ENCODE peak calls at places on chromosome 12, in ten cellular contexts. S is body of pancreas, T is suprapubic skin, N is Peyer's patch, V is ovary, Z is sigmoid colon, O is HepG2, Q is heart left ventricle, W is endothelial cell of umbilical vein, A is IMR-90. K is an unnamed sample.

GRCh38 chr12:46609281-46609623 is 216.5 kb downstream of the SLC38A4 start:
- DNase-seq in S (no peak), T (no peak), N (no peak), V (no peak), Z (no peak), O (no peak), Q (no peak), W (no peak), A (no peak), K (no peak)

GRCh38 chr12:6899837-6900519 is 4.6 kb upstream of the LRRC23 start:
- DNase-seq in S (peak), T (peak), N (peak), V (no peak), Z (peak), O (peak), Q (peak), W (peak), A (peak), K (no peak)

GRCh38 chr12:116651089-116651488 is 86.8 kb downstream of the SPRING1 start:
- DNase-seq in S (no peak), T (no peak), N (no peak), V (no peak), Z (no peak), O (no peak), Q (no peak), W (no peak), A (no peak), K (no peak)

GRCh38 chr12:54292931-54293241 is 7.9 kb downstream of the NFE2 start:
- DNase-seq in S (no peak), T (no peak), N (no peak), V (no peak), Z (no peak), O (no peak), Q (no peak), W (no peak), A (no peak), K (no peak)

GRCh38 chr12:98883231-98883630 is 238.1 kb downstream of the APAF1 start:
- DNase-seq in S (no peak), T (no peak), N (no peak), V (no peak), Z (no peak), O (no peak), Q (no peak), W (no peak), A (no peak), K (no peak)

GRCh38 chr12:132243596-132244289 is 85.6 kb downstream of the GALNT9 start:
- DNase-seq in S (no peak), T (no peak), N (no peak), V (no peak), Z (peak), O (peak), Q (no peak), W (no peak), A (no peak), K (no peak)

GRCh38 chr12:4486049-4486699 is 40.6 kb upstream of the FGF6 start:
- DNase-seq in S (no peak), T (no peak), N (no peak), V (no peak), Z (no peak), O (peak), Q (no peak), W (no peak), A (no peak), K (no peak)

GRCh38 chr12:2282321-2282720 is 229.5 kb downstream of the CACNA1C start:
- DNase-seq in S (no peak), T (no peak), N (peak), V (no peak), Z (no peak), O (peak), Q (no peak), W (no peak), A (no peak), K (no peak)

GRCh38 chr12:40917561-40917960 is 225.3 kb downstream of the CNTN1 start:
- DNase-seq in S (no peak), T (no peak), N (no peak), V (no peak), Z (no peak), O (no peak), Q (no peak), W (no peak), A (no peak), K (no peak)

GRCh38 chr12:57150400-57150799 is 3.0 kb upstream of the LRP1-AS start:
- DNase-seq in S (no peak), T (no peak), N (no peak), V (no peak), Z (peak), O (no peak), Q (no peak), W (no peak), A (no peak), K (no peak)

GRCh38 chr12:39272934-39273770 is 169.8 kb downstream of the KIF21A start:
- DNase-seq in S (peak), T (no peak), N (peak), V (no peak), Z (no peak), O (peak), Q (no peak), W (peak), A (peak), K (no peak)

GRCh38 chr12:88753707-88754106 is 173.4 kb upstream of the KITLG start:
- DNase-seq in S (no peak), T (no peak), N (no peak), V (no peak), Z (no peak), O (no peak), Q (no peak), W (no peak), A (no peak), K (no peak)

GRCh38 chr12:125373375-125373774 is 308.1 kb downstream of the AACS start:
- DNase-seq in S (no peak), T (no peak), N (no peak), V (no peak), Z (no peak), O (no peak), Q (no peak), W (no peak), A (no peak), K (no peak)

GRCh38 chr12:78725951-78726550 is 138.5 kb upstream of the SYT1 start:
- DNase-seq in S (no peak), T (no peak), N (no peak), V (no peak), Z (no peak), O (no peak), Q (no peak), W (no peak), A (no peak), K (no peak)

GRCh38 chr12:75908961-75909699 is 122.4 kb downstream of the PHLDA1 start:
- DNase-seq in S (peak), T (peak), N (peak), V (peak), Z (peak), O (peak), Q (peak), W (peak), A (peak), K (no peak)

GRCh38 chr12:62720661-62721330 is 214.2 kb downstream of the PPM1H start:
- DNase-seq in S (no peak), T (no peak), N (no peak), V (no peak), Z (no peak), O (no peak), Q (no peak), W (peak), A (peak), K (no peak)

GRCh38 chr12:124448955-124449622 is 118.3 kb downstream of the NCOR2 start:
- DNase-seq in S (no peak), T (no peak), N (no peak), V (no peak), Z (no peak), O (no peak), Q (peak), W (no peak), A (no peak), K (no peak)

GRCh38 chr12:82896979-82897378 is 210.3 kb downstream of the TMTC2 start:
- DNase-seq in S (peak), T (no peak), N (peak), V (no peak), Z (no peak), O (no peak), Q (no peak), W (peak), A (peak), K (no peak)

GRCh38 chr12:105888696-105889095 is 250.1 kb downstream of the NUAK1 start:
- DNase-seq in S (no peak), T (no peak), N (no peak), V (no peak), Z (no peak), O (no peak), Q (no peak), W (no peak), A (peak), K (no peak)

GRCh38 chr12:24537241-24537860 is 411.6 kb downstream of the BCAT1 start:
- DNase-seq in S (no peak), T (no peak), N (no peak), V (no peak), Z (no peak), O (no peak), Q (no peak), W (no peak), A (no peak), K (no peak)

GRCh38 chr12:9707864-9708808 is 24.8 kb downstream of the CLECL1 start:
- DNase-seq in S (peak), T (no peak), N (peak), V (no peak), Z (no peak), O (peak), Q (peak), W (peak), A (peak), K (no peak)

GRCh38 chr12:2301531-2302461 is 249.0 kb downstream of the CACNA1C start:
- DNase-seq in S (no peak), T (no peak), N (no peak), V (no peak), Z (peak), O (no peak), Q (peak), W (no peak), A (peak), K (no peak)

GRCh38 chr12:111158992-111159391 is 209.9 kb downstream of the PHETA1 start:
- DNase-seq in S (no peak), T (no peak), N (no peak), V (no peak), Z (no peak), O (no peak), Q (no peak), W (no peak), A (no peak), K (no peak)

GRCh38 chr12:30965613-30965985 is 39.1 kb downstream of the TSPAN11 start:
- DNase-seq in S (peak), T (no peak), N (no peak), V (no peak), Z (no peak), O (peak), Q (no peak), W (peak), A (no peak), K (no peak)

GRCh38 chr12:23895792-23896218 is 53.7 kb downstream of the SOX5 start:
- DNase-seq in S (no peak), T (no peak), N (no peak), V (no peak), Z (no peak), O (no peak), Q (no peak), W (peak), A (no peak), K (no peak)

GRCh38 chr12:130701402-130701744 is 14.7 kb downstream of the RIMBP2 start:
- DNase-seq in S (no peak), T (no peak), N (peak), V (no peak), Z (no peak), O (no peak), Q (no peak), W (no peak), A (no peak), K (no peak)

GRCh38 chr12:62971769-62972525 is 37.0 kb upstream of the PPM1H start:
- DNase-seq in S (no peak), T (no peak), N (no peak), V (no peak), Z (no peak), O (no peak), Q (no peak), W (no peak), A (no peak), K (no peak)

GRCh38 chr12:6338955-6339761 is 2.7 kb downstream of the TNFRSF1A start:
- DNase-seq in S (no peak), T (no peak), N (no peak), V (no peak), Z (no peak), O (no peak), Q (no peak), W (peak), A (no peak), K (no peak)

GRCh38 chr12:57203201-57203600 is 13.4 kb upstream of the NXPH4 start:
- DNase-seq in S (no peak), T (no peak), N (no peak), V (no peak), Z (no peak), O (no peak), Q (no peak), W (no peak), A (no peak), K (no peak)

GRCh38 chr12:113818833-113819232 is 147.3 kb downstream of the RBM19 start:
- DNase-seq in S (no peak), T (no peak), N (no peak), V (no peak), Z (no peak), O (peak), Q (no peak), W (no peak), A (no peak), K (no peak)

GRCh38 chr12:87509233-87509820 is 519.9 kb downstream of the C12orf50 start:
- DNase-seq in S (no peak), T (no peak), N (no peak), V (no peak), Z (no peak), O (no peak), Q (no peak), W (peak), A (peak), K (no peak)

GRCh38 chr12:112190626-112191025 is 65.3 kb downstream of the TRAFD1 start:
- DNase-seq in S (peak), T (no peak), N (peak), V (no peak), Z (no peak), O (no peak), Q (no peak), W (no peak), A (no peak), K (no peak)

GRCh38 chr12:15273896-15274295 is 48.4 kb upstream of the PTPRO start:
- DNase-seq in S (no peak), T (no peak), N (no peak), V (no peak), Z (no peak), O (no peak), Q (no peak), W (no peak), A (no peak), K (no peak)
- TF ChIP-seq POLR2A in S (no peak), T (no peak), N (no peak), V (no peak), Z (no peak), O (no peak), Q (no peak), W (no peak), A (no peak), K (no peak)

DNA sequence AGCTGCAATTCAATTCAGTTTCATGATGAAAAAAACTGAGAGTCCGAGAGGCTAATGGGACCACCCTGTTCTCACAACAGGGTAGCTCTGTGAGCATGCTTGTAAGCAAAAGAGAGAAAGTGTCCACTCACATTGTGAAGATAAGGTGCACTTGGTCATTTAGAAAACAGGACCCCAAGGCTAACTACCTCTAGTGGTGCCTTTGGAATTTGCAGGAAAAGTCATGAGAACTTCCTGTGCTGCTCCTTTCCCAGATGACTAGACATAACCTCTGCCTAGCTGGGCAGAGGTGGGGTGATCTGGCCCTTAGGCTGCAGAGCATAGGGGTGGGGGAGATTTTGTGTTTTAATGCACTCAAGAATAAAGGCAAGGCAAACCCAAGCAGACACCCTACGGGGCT is 118.9 kb downstream of the STAB2 start:
- DNase-seq in S (no peak), T (no peak), N (no peak), V (no peak), Z (no peak), O (peak), Q (no peak), W (no peak), A (no peak), K (no peak)
- TF ChIP-seq CTCF in S (no peak), T (no peak), N (peak), V (no peak), Z (no peak), O (peak), Q (no peak), W (no peak), A (no peak), K (no peak)

GRCh38 chr12:107464644-107465043 is 221.0 kb upstream of the PWP1 start:
- DNase-seq in S (no peak), T (no peak), N (no peak), V (no peak), Z (no peak), O (no peak), Q (no peak), W (no peak), A (no peak), K (no peak)

GRCh38 chr12:107468182-107468581 is 217.4 kb upstream of the PWP1 start:
- DNase-seq in S (peak), T (no peak), N (no peak), V (no peak), Z (no peak), O (no peak), Q (no peak), W (no peak), A (peak), K (no peak)

GRCh38 chr12:107472308-107472707 is 213.3 kb upstream of the PWP1 start:
- DNase-seq in S (no peak), T (no peak), N (no peak), V (no peak), Z (no peak), O (no peak), Q (no peak), W (no peak), A (no peak), K (no peak)

GRCh38 chr12:107468976-107469375 is 216.6 kb upstream of the PWP1 start:
- DNase-seq in S (no peak), T (no peak), N (no peak), V (no peak), Z (no peak), O (no peak), Q (no peak), W (no peak), A (no peak), K (no peak)

GRCh38 chr12:107467716-107468115 is 217.9 kb upstream of the PWP1 start:
- DNase-seq in S (no peak), T (no peak), N (no peak), V (no peak), Z (no peak), O (no peak), Q (no peak), W (no peak), A (peak), K (no peak)
- H3K27ac ChIP-seq in S (peak), T (no peak), N (no peak), V (no peak), Z (no peak), O (no peak), Q (no peak), W (no peak), A (no peak), K (no peak)

DNA sequence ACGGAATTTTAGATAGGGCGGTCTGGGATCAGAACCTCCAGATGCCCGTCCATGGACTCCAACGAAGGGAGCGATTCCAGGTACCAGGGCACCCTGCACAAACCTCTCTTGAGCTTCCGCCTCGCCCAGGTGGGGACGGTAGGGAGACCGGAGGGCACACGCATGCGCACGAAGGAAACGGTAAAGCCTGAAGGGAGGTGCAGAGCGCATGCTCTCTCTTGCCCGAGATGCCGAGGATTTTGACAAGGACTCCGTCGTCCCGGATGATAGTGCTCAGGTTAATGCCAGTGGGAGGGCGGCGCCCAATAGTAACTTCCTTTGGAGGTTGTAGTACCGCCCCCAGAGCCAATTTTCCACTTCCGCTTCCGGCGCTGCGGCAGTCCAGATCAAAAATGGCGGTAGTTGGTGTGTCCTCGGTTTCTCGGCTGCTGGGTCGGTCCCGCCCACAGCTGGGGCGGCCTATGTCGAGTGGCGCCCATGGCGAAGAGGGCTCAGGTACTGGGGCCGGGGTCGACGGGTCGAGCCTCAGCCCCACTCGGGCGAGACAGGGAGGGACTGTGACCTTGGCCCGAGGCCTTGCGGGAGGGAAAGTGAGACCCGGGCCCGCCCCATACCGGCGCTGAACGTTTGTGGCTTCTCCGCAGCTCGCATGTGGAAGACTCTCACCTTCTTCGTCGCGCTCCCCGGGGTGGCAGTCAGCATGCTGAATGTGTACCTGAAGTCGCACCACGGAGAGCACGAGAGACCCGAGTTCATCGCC is at the start of gene COX6A1:
- DNase-seq in S (peak), T (peak), N (peak), V (peak), Z (peak), O (peak), Q (peak), W (peak), A (peak), K (no peak)
- TF ChIP-seq POLR2A in S (peak), T (no peak), N (peak), V (peak), Z (peak), O (peak), Q (peak), W (peak), A (peak), K (peak)

GRCh38 chr12:19775241-19775640 is 335.9 kb downstream of the AEBP2 start:
- DNase-seq in S (no peak), T (no peak), N (no peak), V (no peak), Z (no peak), O (no peak), Q (no peak), W (no peak), A (no peak), K (no peak)
- TF ChIP-seq CTCF in S (no peak), T (no peak), N (no peak), V (no peak), Z (no peak), O (no peak), Q (no peak), W (no peak), A (no peak), K (no peak)

DNA sequence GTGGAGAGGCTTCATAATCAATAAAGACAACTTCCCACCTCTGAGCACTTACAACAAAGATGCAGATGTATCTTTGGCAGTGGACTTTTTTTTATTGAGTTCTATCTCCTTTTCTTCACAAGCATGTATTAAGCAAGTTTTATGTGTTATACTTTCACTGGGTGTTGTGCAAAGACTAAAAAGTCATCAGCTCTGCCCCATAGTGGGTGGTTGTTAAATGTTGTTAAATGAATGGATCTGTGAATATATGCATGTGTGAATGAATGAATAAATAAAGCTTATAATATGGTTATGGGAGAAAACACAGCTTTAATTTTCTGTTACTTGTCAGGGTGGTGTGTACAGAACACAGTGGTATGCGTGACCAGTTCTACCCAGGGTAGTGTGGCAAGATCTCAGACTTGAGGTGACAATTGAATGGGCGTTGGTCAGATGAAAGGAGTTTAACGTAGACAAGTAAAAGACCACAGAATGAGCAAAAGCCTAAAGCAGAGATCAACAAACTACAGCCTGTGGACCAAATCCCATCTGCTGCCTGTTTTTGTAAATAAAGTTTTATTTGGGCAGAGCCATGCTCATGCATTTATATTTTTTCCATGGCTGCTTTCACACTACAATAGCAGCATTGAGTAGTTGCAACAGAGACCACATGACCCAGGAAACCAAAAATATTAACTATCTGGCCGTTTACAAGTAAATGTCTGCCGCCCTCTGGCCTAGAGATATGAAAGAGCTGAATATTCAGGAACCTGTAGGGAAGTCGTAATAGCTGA is 207.3 kb upstream of the EEA1 start:
- DNase-seq in S (no peak), T (no peak), N (no peak), V (no peak), Z (no peak), O (peak), Q (no peak), W (no peak), A (no peak), K (peak)
- H3K27ac ChIP-seq in S (no peak), T (no peak), N (no peak), V (no peak), Z (no peak), O (peak), Q (no peak), W (no peak), A (no peak), K (no peak)